ENCODE peak calls at places on chromosomes 6 and 20, in eight cellular contexts. T is epithelial cell of esophagus, W is thoracic aorta, C is kidney epithelial cell, X is AG04449, B is transverse colon, O is tibial nerve, A is fibroblast of mammary gland. G is an unnamed sample.

GRCh38 chr20:3839328-3839727 is 7.3 kb upstream of the MAVS start:
- DNase-seq in T (no peak), W (no peak), C (no peak), X (no peak), B (no peak), O (no peak), A (no peak), G (no peak)

GRCh38 chr6:143605894-143606293 is 71.9 kb upstream of the PHACTR2 start:
- DNase-seq in T (no peak), W (no peak), C (no peak), X (no peak), B (no peak), O (no peak), A (peak; percentile 38), G (no peak)

GRCh38 chr6:39731565-39731964 is 6.4 kb upstream of the KIF6 start:
- DNase-seq in T (no peak), W (no peak), C (no peak), X (no peak), B (no peak), O (no peak), A (no peak), G (no peak)

GRCh38 chr6:132205946-132206345 is 195.3 kb downstream of the MOXD1 start:
- DNase-seq in T (no peak), W (no peak), C (peak; percentile 82), X (no peak), B (no peak), O (no peak), A (no peak), G (no peak)

GRCh38 chr20:11080776-11081406 is 407.1 kb upstream of the JAG1 start:
- DNase-seq in T (peak; percentile 28), W (no peak), C (no peak), X (no peak), B (no peak), O (no peak), A (no peak), G (no peak)

GRCh38 chr6:25519856-25520255 is 132.2 kb upstream of the SCGN start:
- DNase-seq in T (no peak), W (no peak), C (no peak), X (no peak), B (no peak), O (no peak), A (no peak), G (no peak)

GRCh38 chr6:82525775-82526515 is 162.3 kb downstream of the TPBG start:
- DNase-seq in T (peak; percentile 17), W (no peak), C (no peak), X (no peak), B (no peak), O (no peak), A (no peak), G (no peak)

GRCh38 chr6:88266126-88266525 is 100.0 kb upstream of the CNR1 start:
- DNase-seq in T (no peak), W (no peak), C (no peak), X (no peak), B (no peak), O (no peak), A (no peak), G (no peak)

GRCh38 chr20:641516-641913 is 11.5 kb downstream of the SRXN1 start:
- DNase-seq in T (no peak), W (no peak), C (no peak), X (no peak), B (no peak), O (no peak), A (no peak), G (no peak)

GRCh38 chr6:71198908-71199307 is 89.7 kb upstream of the OGFRL1 start:
- DNase-seq in T (no peak), W (no peak), C (no peak), X (no peak), B (no peak), O (no peak), A (no peak), G (no peak)

GRCh38 chr20:12371955-12372354 is 454.3 kb downstream of the BTBD3 start:
- DNase-seq in T (no peak), W (no peak), C (no peak), X (no peak), B (peak; percentile 9), O (no peak), A (no peak), G (no peak)

GRCh38 chr6:52640170-52640569 is 30.7 kb upstream of the TMEM14A start:
- DNase-seq in T (no peak), W (no peak), C (no peak), X (no peak), B (no peak), O (no peak), A (peak; percentile 70), G (no peak)

GRCh38 chr20:10671850-10672578 is 1.8 kb downstream of the JAG1 start:
- DNase-seq in T (peak; percentile 30), W (no peak), C (no peak), X (no peak), B (peak; percentile 74), O (peak; percentile 64), A (peak; percentile 67), G (no peak)

GRCh38 chr6:157264701-157265100 is 58.6 kb downstream of the TMEM242 start:
- DNase-seq in T (no peak), W (no peak), C (no peak), X (no peak), B (no peak), O (no peak), A (no peak), G (no peak)

GRCh38 chr6:167034056-167034455 is 34.9 kb downstream of the CEP43 start:
- DNase-seq in T (no peak), W (no peak), C (no peak), X (no peak), B (no peak), O (no peak), A (no peak), G (no peak)

GRCh38 chr20:54138427-54138826 is 35.4 kb downstream of the CYP24A1 start:
- DNase-seq in T (no peak), W (no peak), C (no peak), X (no peak), B (no peak), O (no peak), A (no peak), G (no peak)

GRCh38 chr6:43185391-43185790 is 3.4 kb downstream of the CUL9 start:
- DNase-seq in T (no peak), W (no peak), C (no peak), X (no peak), B (no peak), O (no peak), A (no peak), G (no peak)

GRCh38 chr20:46022411-46023147 is 6.4 kb upstream of the SLC12A5 start:
- DNase-seq in T (peak; percentile 49), W (no peak), C (no peak), X (no peak), B (peak; percentile 67), O (no peak), A (peak; percentile 28), G (no peak)

GRCh38 chr20:46020515-46020914 is 8.5 kb upstream of the SLC12A5 start:
- DNase-seq in T (no peak), W (no peak), C (no peak), X (no peak), B (no peak), O (no peak), A (no peak), G (no peak)

GRCh38 chr20:46023148-46023484 is 5.9 kb upstream of the SLC12A5 start:
- DNase-seq in T (no peak), W (no peak), C (no peak), X (no peak), B (no peak), O (no peak), A (no peak), G (no peak)

GRCh38 chr20:46023999-46024398 is 5.0 kb upstream of the SLC12A5 start:
- DNase-seq in T (peak; percentile 41), W (no peak), C (no peak), X (no peak), B (no peak), O (no peak), A (peak; percentile 38), G (no peak)

GRCh38 chr20:46021361-46022359 is 7.4 kb upstream of the SLC12A5 start:
- DNase-seq in T (peak; percentile 37), W (no peak), C (no peak), X (no peak), B (peak; percentile 46), O (no peak), A (no peak), G (no peak)
- TF ChIP-seq CTCF in T (no peak), W (no peak), C (no peak), X (no peak), B (no peak), O (no peak), A (no peak), G (no peak)

GRCh38 chr20:23666189-23666588 is 22.6 kb downstream of the CST4 start:
- DNase-seq in T (no peak), W (no peak), C (no peak), X (no peak), B (no peak), O (no peak), A (peak; percentile 28), G (no peak)
- TF ChIP-seq CTCF in T (peak; percentile 27), W (no peak), C (peak; percentile 25), X (peak; percentile 21), B (no peak), O (no peak), A (peak; percentile 38), G (peak; percentile 20)

DNA sequence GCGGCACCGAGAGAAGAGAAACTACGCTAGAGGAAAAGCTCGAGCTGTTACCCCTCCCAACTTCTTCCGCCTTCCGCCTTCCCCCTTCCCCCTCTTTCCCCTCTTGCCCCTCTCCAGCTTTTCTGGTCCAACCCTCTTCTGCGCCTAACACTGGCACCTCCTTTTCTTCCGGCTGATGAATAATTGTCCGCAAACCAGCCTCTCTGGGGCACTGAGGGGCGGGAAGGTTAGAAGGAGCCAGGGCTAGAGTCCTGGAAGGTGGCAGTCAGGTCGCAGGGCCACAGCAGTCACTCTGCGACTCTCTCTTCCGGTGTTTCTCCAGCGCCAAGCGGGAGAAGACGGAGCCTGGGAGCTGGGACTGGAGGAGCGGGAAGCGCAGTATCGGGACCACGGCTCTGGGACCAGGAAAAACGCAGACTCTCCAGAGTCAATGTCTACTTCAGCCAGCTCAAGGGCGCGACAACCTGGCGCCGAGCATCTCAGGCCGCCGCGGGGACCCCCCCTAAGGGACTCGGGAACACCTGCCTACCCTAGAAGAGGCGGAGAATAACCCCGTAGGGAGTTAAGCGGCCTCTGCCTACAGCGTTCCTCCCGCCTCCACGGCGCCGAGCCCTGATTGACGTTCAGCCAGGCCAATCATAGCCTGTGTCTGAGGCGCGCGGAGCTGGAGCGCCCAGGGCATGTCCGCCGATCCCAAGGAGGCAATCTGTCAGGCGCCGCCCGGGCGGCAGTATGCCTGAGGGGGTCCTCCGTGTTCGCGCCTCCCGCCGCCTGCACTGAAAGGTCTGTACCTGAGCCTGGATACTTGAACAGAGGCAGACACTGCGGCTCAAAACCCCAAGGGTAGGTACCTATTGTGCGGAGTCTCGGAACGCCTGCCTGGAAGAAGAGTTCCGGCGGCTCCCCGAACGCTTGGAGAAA is 40.4 kb downstream of the PSMB9 start:
- DNase-seq in T (peak; percentile 92), W (peak; percentile 58), C (peak; percentile 50), X (peak; percentile 44), B (peak; percentile 96), O (peak; percentile 88), A (peak; percentile 87), G (peak; percentile 76)
- TF ChIP-seq CTCF in T (no peak), W (no peak), C (no peak), X (no peak), B (no peak), O (peak; percentile 27), A (no peak), G (no peak)

DNA sequence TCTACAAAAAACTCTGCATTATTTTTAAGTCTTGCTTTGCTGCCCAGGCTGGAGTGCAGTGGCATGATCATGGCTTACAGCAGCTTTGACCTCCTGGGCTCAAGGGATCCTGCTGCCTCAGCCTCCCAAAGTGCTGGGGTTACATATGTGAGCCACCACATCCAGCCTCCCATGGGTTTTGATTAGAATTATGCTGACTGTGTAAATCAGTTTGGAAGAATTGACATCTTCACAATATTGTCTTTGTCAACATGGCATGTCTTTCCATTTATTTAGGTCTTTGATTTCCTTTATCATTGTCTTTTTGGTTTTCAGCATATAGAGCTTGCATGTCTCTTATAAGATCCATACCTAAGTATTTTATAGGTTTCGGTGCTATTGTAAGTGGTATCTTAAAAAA is 13.2 kb upstream of the APCDD1L start:
- DNase-seq in T (no peak), W (no peak), C (no peak), X (no peak), B (no peak), O (no peak), A (no peak), G (no peak)
- TF ChIP-seq CTCF in T (no peak), W (no peak), C (no peak), X (no peak), B (no peak), O (no peak), A (no peak), G (no peak)